ENCODE peak calls at places on chromosomes 3 and 15, in five cellular contexts. V is GM23338, M is HepG2, F is K562, Z is GM12878. G is an unnamed sample.

GRCh38 chr3:50347187-50347813 is 1.8 kb upstream of the ZMYND10 start:
- DNase-seq in V (peak; percentile 83), M (peak; percentile 59), Z (no peak), F (peak; percentile 62), G (no peak)

GRCh38 chr3:135576786-135577185 is 388.7 kb upstream of the PPP2R3A start:
- DNase-seq in Z (no peak), F (no peak), M (no peak), V (no peak), G (no peak)

GRCh38 chr3:18424862-18425640 is at the start of gene SATB1:
- DNase-seq in M (no peak), F (peak; percentile 32), V (peak; percentile 92), Z (no peak), G (no peak)

GRCh38 chr3:101518421-101518871 is 5.4 kb upstream of the SENP7 start:
- DNase-seq in M (peak; percentile 29), F (no peak), Z (peak; percentile 92), V (no peak), G (no peak)

GRCh38 chr15:34304613-34305012 is 33.0 kb downstream of the SLC12A6 start:
- DNase-seq in M (peak; percentile 15), F (no peak), Z (no peak), V (no peak), G (no peak)

GRCh38 chr3:69200384-69201068 is 78.1 kb upstream of the LMOD3 start:
- DNase-seq in F (peak; percentile 20), M (peak; percentile 88), Z (no peak), V (peak; percentile 62), G (no peak)

GRCh38 chr3:113791381-113791780 is 44.5 kb downstream of the ATP6V1A start:
- DNase-seq in F (no peak), M (no peak), Z (no peak), V (no peak), G (no peak)

GRCh38 chr15:66386204-66387123 is at the start of gene MAP2K1:
- DNase-seq in F (peak; percentile 98), V (peak; percentile 97), M (peak; percentile 92), Z (peak; percentile 90), G (peak; percentile 90)

GRCh38 chr3:186173202-186173815 is 64.4 kb upstream of the ETV5 start:
- DNase-seq in V (no peak), M (no peak), Z (no peak), F (no peak), G (no peak)

GRCh38 chr15:100438570-100438969 is 90.2 kb downstream of the CERS3 start:
- DNase-seq in F (no peak), M (no peak), Z (peak; percentile 5), V (no peak), G (no peak)

GRCh38 chr3:8851703-8852102 is 82.3 kb upstream of the OXTR start:
- DNase-seq in V (no peak), M (peak; percentile 19), F (no peak), Z (no peak), G (no peak)

GRCh38 chr3:70822777-70823176 is 510.3 kb upstream of the MDFIC2 start:
- DNase-seq in F (no peak), Z (no peak), M (no peak), V (no peak), G (no peak)

DNA sequence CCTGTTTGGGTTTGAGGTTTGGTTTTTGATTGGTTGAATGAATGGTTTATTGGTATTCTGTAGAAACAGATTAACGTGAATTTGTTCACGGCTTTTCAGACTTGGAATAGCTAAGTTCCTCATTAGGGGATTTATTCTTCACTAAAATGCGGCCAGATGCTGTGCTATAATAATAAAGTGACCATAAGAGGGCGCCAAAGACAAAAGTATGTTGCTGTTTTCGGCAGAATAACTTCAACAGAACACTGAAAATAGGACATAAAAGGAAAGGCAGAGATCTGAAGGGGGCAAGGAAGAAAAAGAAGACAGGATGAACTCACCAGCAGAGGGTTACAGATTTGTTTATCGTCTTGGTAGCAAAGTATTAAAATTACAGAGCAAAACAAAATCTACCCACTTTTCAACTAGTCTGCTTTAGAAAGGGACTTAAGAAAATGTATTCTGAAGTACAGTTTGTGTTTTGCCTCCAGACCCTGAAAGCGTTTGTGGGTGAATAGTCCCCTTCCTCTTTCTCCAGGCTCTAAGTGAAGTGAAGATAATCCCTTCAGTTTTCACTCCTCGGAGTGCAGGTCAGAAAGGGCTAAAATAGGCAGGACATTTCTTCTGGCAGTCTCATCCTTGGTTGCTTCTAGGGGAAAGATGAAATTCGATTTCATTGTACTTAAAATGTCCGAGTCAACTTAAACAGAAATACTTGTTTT is 147.6 kb downstream of the IL20RB start:
- DNase-seq in M (peak; percentile 41), F (peak; percentile 22), Z (peak; percentile 19), V (peak; percentile 93), G (peak; percentile 52)
- H3K27ac ChIP-seq in M (no peak overlapping the region), F (no peak overlapping the region), Z (no peak overlapping the region), V (peak overlapping the region; percentile 57), G (no peak overlapping the region)

GRCh38 chr3:147397911-147398809 is 8.2 kb downstream of the ZIC4 start:
- DNase-seq in F (no peak), M (no peak), V (peak; percentile 90), Z (no peak), G (no peak)

GRCh38 chr3:147396709-147397046 is 9.7 kb downstream of the ZIC4 start:
- DNase-seq in M (no peak), Z (no peak), F (no peak), V (no peak), G (no peak)

GRCh38 chr3:147395975-147396708 is 10.2 kb downstream of the ZIC4 start:
- DNase-seq in M (no peak), F (no peak), V (peak; percentile 73), Z (no peak), G (no peak)

GRCh38 chr3:147398841-147399534 is 7.4 kb downstream of the ZIC4 start:
- DNase-seq in M (no peak), Z (no peak), V (no peak), F (no peak), G (peak; percentile 22)

GRCh38 chr3:147397155-147397888 is 9.0 kb downstream of the ZIC4 start:
- DNase-seq in Z (no peak), V (peak; percentile 94), F (no peak), M (no peak), G (no peak)
- TF ChIP-seq EZH2 in Z (no peak), V (no peak), F (no peak), M (no peak), G (no peak)

DNA sequence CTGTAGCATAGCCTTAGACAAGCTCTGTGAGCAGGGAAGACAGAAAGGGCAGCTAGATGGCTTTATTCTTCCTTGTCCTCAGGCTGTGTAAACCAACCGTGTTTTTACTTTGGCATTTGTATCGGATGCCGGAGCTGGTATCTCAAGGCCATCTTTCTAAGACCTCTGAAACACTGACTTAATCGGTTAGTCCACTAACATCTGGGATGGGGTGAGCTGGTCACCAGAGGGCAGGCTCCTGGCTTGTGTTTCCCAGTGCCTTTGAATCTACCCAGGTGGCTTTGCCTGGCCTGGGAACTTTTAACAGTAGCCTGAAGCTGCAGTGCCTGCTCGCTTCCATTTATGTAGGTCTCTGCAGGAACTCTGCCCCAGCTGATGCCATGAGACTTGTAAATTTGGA is 252.7 kb downstream of the NR1D2 start:
- DNase-seq in Z (no peak), F (no peak), M (peak; percentile 15), V (peak; percentile 66), G (no peak)
- TF ChIP-seq REST in Z (no peak), F (no peak), M (no peak), V (no peak), G (no peak)

DNA sequence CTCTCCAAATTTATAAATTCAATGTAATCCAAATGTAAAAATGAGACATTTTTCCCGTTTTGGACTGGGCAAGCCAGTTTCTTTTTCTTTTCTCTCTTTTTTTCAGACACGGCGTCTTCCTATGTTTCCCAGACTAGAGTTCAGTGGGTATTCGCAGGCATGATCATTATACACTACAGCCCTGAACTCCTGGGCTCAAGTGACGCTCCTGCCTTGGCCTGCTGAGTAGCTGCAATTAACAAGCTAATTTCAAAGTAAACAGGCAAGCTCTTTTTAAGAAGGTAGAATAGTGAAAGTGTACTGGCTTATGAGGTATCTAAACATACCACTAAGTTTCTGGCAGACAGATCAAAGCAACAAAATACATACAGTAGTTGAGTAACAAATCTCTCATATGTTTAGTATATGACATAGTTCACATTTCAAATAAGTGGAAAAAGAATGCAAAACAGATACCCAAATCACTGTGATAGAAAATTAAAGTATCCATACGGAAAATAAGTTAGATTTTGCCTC is 13.5 kb downstream of the HIGD1A start:
- DNase-seq in M (peak; percentile 6), F (no peak), V (no peak), Z (no peak), G (no peak)
- H3K27ac ChIP-seq in M (no peak overlapping the region), F (no peak overlapping the region), V (no peak overlapping the region), Z (no peak overlapping the region), G (no peak overlapping the region)

GRCh38 chr15:43791993-43792760 is at the start of gene SERF2:
- DNase-seq in M (peak; percentile 97), V (peak; percentile 100), Z (peak; percentile 99), F (peak; percentile 99), G (peak; percentile 98)

GRCh38 chr15:43795197-43795596 is 3.1 kb downstream of the SERF2 start:
- DNase-seq in V (no peak), F (no peak), Z (no peak), M (no peak), G (no peak)

GRCh38 chr15:43792761-43793493 is 807 bp downstream of the SERF2 start:
- DNase-seq in Z (no peak), F (peak; percentile 59), M (no peak), V (peak; percentile 35), G (no peak)

GRCh38 chr15:43794269-43795037 is 2.3 kb downstream of the SERF2 start:
- DNase-seq in V (no peak), F (no peak), Z (no peak), M (no peak), G (no peak)

DNA sequence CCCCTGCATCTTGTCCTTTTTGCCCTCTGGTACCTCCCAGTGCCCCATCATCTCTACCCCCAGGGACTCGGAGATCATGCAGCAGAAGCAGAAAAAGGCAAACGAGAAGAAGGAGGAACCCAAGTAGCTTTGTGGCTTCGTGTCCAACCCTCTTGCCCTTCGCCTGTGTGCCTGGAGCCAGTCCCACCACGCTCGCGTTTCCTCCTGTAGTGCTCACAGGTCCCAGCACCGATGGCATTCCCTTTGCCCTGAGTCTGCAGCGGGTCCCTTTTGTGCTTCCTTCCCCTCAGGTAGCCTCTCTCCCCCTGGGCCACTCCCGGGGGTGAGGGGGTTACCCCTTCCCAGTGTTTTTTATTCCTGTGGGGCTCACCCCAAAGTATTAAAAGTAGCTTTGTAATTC is 1.5 kb downstream of the SERF2 start:
- DNase-seq in F (no peak), M (no peak), V (no peak), Z (no peak), G (no peak)
- TF ChIP-seq EZH2 in F (no peak), M (no peak), V (no peak), Z (no peak), G (no peak)

GRCh38 chr3:144164352-144164751 is 192.7 kb downstream of the DIPK2A start:
- DNase-seq in V (no peak), M (no peak), Z (no peak), F (no peak), G (no peak)

GRCh38 chr3:144167634-144168033 is 196.0 kb downstream of the DIPK2A start:
- DNase-seq in F (no peak), V (no peak), Z (no peak), M (no peak), G (no peak)

GRCh38 chr3:144160627-144161026 is 189.0 kb downstream of the DIPK2A start:
- DNase-seq in F (no peak), V (no peak), Z (no peak), M (no peak), G (no peak)

DNA sequence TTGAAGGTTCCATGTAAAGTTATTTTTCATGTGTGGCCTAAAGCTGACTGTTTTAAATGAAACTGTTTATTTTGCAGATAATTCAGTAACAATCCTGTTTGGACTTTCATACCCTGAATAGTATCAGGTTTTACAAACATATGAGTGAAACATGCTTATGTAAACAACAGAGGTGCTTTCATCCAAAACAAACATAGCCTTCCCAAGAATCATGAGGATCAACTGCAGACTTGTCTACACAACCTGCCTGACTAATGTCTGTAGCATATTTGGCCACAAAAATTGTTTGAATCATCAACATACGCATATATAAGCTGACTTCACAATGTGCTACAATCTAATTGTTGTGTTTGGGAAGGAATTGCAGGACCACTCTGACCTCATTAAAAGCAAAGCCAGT is 190.4 kb downstream of the DIPK2A start:
- DNase-seq in F (no peak), V (no peak), M (peak; percentile 75), Z (no peak), G (no peak)
- TF ChIP-seq REST in F (no peak), V (no peak), M (no peak), Z (no peak), G (no peak)